ENCODE peak calls at places on chromosomes 11 and 22, in four cellular contexts. One of them, this sample, is unnamed. For H3K4me1, the result is how much of the 10 kb centered on the place peaks cover.

GRCh38 chr11:64477675-64478074 is 113.3 kb upstream of the SLC22A12 start:
- DNase-seq in naive thymus-derived CD4-positive, alpha-beta T cell: no peak
- DNase-seq in heart right ventricle: no peak
- DNase-seq in CD8-positive, alpha-beta T cell: no peak
- DNase-seq in this sample: no peak

GRCh38 chr11:125207866-125208425 is 43.4 kb downstream of the PKNOX2 start:
- DNase-seq in heart right ventricle: no peak
- DNase-seq in CD8-positive, alpha-beta T cell: no peak
- DNase-seq in naive thymus-derived CD4-positive, alpha-beta T cell: no peak
- DNase-seq in this sample: no peak

GRCh38 chr11:8018742-8019631 is 31.9 kb downstream of the EIF3F start:
- DNase-seq in naive thymus-derived CD4-positive, alpha-beta T cell: peak
- DNase-seq in heart right ventricle: peak
- DNase-seq in CD8-positive, alpha-beta T cell: peak
- DNase-seq in this sample: peak

GRCh38 chr22:33073989-33074391 is 15.8 kb upstream of the SYN3 start:
- DNase-seq in CD8-positive, alpha-beta T cell: no peak
- DNase-seq in naive thymus-derived CD4-positive, alpha-beta T cell: no peak
- DNase-seq in heart right ventricle: no peak
- DNase-seq in this sample: no peak

GRCh38 chr22:41561335-41561734 is 525 bp downstream of the CSDC2 start:
- DNase-seq in naive thymus-derived CD4-positive, alpha-beta T cell: no peak
- DNase-seq in CD8-positive, alpha-beta T cell: no peak
- DNase-seq in heart right ventricle: no peak
- DNase-seq in this sample: no peak

GRCh38 chr11:122863704-122864326 is 18.7 kb upstream of the JHY start:
- DNase-seq in CD8-positive, alpha-beta T cell: no peak
- DNase-seq in naive thymus-derived CD4-positive, alpha-beta T cell: peak
- DNase-seq in heart right ventricle: peak
- DNase-seq in this sample: no peak

GRCh38 chr11:57529012-57529411 is 1.5 kb downstream of the TIMM10 start:
- DNase-seq in heart right ventricle: no peak
- DNase-seq in CD8-positive, alpha-beta T cell: no peak
- DNase-seq in naive thymus-derived CD4-positive, alpha-beta T cell: no peak
- DNase-seq in this sample: no peak

GRCh38 chr11:13280777-13281176 is 3.2 kb downstream of the BMAL1 start:
- DNase-seq in heart right ventricle: no peak
- DNase-seq in CD8-positive, alpha-beta T cell: no peak
- DNase-seq in naive thymus-derived CD4-positive, alpha-beta T cell: no peak
- DNase-seq in this sample: no peak

GRCh38 chr11:86938900-86939880 is 16.0 kb downstream of the FZD4 start:
- DNase-seq in heart right ventricle: peak
- DNase-seq in CD8-positive, alpha-beta T cell: no peak
- DNase-seq in naive thymus-derived CD4-positive, alpha-beta T cell: no peak
- DNase-seq in this sample: no peak

GRCh38 chr11:100863080-100863581 is 176.0 kb downstream of the ARHGAP42 start:
- DNase-seq in heart right ventricle: peak
- DNase-seq in naive thymus-derived CD4-positive, alpha-beta T cell: no peak
- DNase-seq in CD8-positive, alpha-beta T cell: no peak
- DNase-seq in this sample: no peak

GRCh38 chr11:75555079-75555811 is 6.8 kb upstream of the SERPINH1 start:
- DNase-seq in CD8-positive, alpha-beta T cell: no peak
- DNase-seq in heart right ventricle: no peak
- DNase-seq in naive thymus-derived CD4-positive, alpha-beta T cell: no peak
- DNase-seq in this sample: no peak

GRCh38 chr11:22343411-22344032 is 5.3 kb downstream of the SLC17A6 start:
- DNase-seq in naive thymus-derived CD4-positive, alpha-beta T cell: no peak
- DNase-seq in CD8-positive, alpha-beta T cell: no peak
- DNase-seq in heart right ventricle: no peak
- DNase-seq in this sample: no peak

GRCh38 chr11:4610258-4610935 is 2.4 kb upstream of the TRIM68 start:
- DNase-seq in naive thymus-derived CD4-positive, alpha-beta T cell: no peak
- DNase-seq in heart right ventricle: peak
- DNase-seq in CD8-positive, alpha-beta T cell: no peak
- DNase-seq in this sample: no peak

GRCh38 chr11:12483604-12484003 is 106.2 kb downstream of the PARVA start:
- DNase-seq in heart right ventricle: no peak
- DNase-seq in naive thymus-derived CD4-positive, alpha-beta T cell: no peak
- DNase-seq in CD8-positive, alpha-beta T cell: no peak
- DNase-seq in this sample: no peak

DNA sequence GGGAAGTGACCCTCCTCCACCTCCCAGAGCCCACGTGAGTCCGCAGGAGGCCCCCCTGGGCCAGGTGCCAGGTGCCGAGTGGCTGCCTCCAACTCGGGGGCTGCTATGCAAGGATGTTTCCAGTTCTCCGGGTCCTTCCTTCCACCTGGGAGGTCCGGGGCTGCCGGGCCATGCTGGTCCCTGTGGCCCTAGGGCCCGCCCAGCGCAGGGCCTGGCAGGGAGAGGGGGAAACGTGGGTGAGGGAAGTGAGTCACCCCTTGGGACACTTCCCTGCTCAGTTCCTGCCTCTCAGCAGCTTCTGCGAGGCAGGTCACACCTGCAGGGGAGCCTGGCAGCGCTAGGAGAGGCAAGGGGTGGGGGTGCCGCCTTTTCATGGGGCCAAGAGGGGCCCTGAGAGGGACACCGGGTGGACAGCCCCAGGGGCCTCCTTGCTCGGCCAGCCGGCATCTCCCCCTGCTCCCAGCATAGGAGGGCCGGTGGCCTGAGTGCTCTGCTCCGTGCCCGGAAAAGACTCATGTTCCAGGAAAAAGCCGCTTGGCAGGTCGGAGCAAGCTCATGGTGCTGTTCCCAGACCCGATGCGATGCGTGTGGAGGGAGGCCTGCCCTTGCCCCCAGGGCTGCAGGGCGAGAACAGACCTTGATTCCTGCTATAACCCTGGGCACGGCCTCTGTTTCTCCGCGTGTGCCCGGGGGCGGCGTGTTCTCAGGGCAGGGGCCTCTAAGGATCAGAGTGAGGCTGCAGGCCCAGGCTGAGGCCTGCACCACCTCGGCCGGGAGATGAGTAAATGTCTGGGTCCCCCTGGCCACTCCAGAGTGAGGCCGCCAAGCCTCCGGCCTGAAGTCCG is 30.3 kb upstream of the WNT7B start:
- DNase-seq in CD8-positive, alpha-beta T cell: no peak
- DNase-seq in naive thymus-derived CD4-positive, alpha-beta T cell: no peak
- DNase-seq in heart right ventricle: peak
- DNase-seq in this sample: peak
- H3K27ac ChIP-seq in CD8-positive, alpha-beta T cell: no peak
- H3K27ac ChIP-seq in naive thymus-derived CD4-positive, alpha-beta T cell: no peak
- H3K27ac ChIP-seq in heart right ventricle: peak
- H3K27ac ChIP-seq in this sample: peak

DNA sequence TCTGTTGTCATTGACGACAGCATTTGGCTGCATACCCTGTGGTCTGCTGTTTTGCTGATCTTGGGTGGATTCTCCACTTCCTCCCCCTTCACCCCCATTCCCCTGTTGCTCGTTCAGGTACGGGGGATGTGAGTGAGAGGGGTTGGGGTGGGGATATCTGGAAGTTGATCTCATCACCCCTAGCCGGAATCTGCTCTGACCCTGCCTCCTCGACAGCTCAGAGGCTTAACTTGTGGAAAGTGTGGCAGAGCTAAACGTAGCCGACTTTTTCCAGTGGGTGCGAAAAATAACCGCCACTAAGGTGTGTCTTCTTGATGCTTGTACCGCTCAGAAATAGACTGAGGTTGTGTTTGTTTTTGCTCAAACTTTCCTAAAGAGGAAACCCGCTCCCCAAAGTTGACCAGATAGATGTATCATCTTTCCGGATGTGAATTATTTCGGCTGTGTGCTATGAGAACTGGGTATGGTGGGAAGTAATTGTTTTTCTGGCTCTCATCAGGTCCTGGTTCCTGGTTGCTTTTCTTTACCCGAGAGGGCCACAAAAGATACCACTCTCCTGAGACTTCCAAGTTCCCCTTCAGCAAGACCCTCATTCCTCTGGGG is 6.6 kb downstream of the ZBTB16 start:
- DNase-seq in CD8-positive, alpha-beta T cell: no peak
- DNase-seq in heart right ventricle: no peak
- DNase-seq in naive thymus-derived CD4-positive, alpha-beta T cell: no peak
- DNase-seq in this sample: no peak
- H3K4me1 ChIP-seq in CD8-positive, alpha-beta T cell: under half
- H3K4me1 ChIP-seq in heart right ventricle: half or more
- H3K4me1 ChIP-seq in naive thymus-derived CD4-positive, alpha-beta T cell: under half
- H3K4me1 ChIP-seq in this sample: under half

DNA sequence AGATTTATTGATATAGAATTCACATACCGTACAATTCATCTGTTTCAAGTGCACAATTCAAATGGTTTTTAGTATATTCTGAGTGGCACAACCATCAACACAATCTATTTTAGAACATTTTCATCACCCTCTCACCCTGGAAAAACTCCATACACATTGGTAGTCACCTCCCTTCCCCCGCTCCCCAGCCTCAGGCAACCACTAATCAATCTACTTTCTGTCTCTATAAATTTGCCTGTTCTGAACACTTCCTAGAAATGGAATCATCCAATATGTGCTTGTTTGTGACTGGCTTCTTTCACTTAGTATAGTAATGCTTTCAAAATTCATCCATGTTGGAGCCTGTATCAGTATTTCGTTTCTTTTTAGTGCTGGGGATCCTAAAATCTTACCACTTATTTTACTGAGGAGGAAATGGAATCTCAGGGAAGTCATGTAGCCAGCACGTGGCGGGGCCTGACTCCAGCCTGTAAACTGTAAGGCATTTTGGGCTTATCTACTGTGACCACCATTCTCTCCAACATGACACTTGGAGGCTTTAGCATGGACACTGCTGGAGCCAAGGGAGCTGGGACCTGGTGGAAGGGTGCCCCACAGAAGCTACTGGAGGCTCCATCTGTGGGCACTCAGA is 905 bp upstream of the UCP3 start:
- DNase-seq in CD8-positive, alpha-beta T cell: no peak
- DNase-seq in heart right ventricle: no peak
- DNase-seq in naive thymus-derived CD4-positive, alpha-beta T cell: no peak
- DNase-seq in this sample: no peak
- H3K4me3 ChIP-seq in CD8-positive, alpha-beta T cell: no peak
- H3K4me3 ChIP-seq in heart right ventricle: no peak
- H3K4me3 ChIP-seq in naive thymus-derived CD4-positive, alpha-beta T cell: no peak
- H3K4me3 ChIP-seq in this sample: no peak

DNA sequence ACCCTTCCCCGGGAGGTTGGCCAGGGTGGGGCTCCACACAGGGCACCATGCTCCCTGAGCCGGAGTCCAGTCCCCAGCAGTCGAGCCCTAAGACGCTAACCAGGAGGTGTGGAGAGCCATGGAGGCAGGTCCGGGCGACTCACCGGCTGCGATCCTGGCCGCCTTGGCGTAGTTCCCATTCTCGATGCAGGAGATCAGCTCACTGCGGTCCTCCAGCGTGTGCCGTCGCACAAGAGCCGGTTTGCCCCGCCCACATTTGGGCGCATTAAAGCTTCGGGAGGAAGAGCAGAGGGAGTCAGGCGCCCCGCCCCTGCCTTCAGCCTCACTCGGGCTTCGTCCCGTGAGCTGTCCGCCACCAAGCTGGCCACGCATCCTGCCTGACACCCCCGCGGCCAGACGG is 50.8 kb downstream of the BRD1 start:
- DNase-seq in CD8-positive, alpha-beta T cell: no peak
- DNase-seq in heart right ventricle: no peak
- DNase-seq in naive thymus-derived CD4-positive, alpha-beta T cell: no peak
- DNase-seq in this sample: no peak
- H3K27ac ChIP-seq in CD8-positive, alpha-beta T cell: no peak
- H3K27ac ChIP-seq in heart right ventricle: no peak
- H3K27ac ChIP-seq in naive thymus-derived CD4-positive, alpha-beta T cell: no peak
- H3K27ac ChIP-seq in this sample: no peak

GRCh38 chr11:92311616-92312449 is 87.2 kb downstream of the FAT3 start:
- DNase-seq in naive thymus-derived CD4-positive, alpha-beta T cell: no peak
- DNase-seq in heart right ventricle: no peak
- DNase-seq in CD8-positive, alpha-beta T cell: no peak
- DNase-seq in this sample: no peak
- H3K4me1 ChIP-seq in naive thymus-derived CD4-positive, alpha-beta T cell: under half
- H3K4me1 ChIP-seq in heart right ventricle: under half
- H3K4me1 ChIP-seq in CD8-positive, alpha-beta T cell: under half
- H3K4me1 ChIP-seq in this sample: under half

This sample was measured in upper lobe of right lung.